ENCODE peak calls at places on chromosomes 13 and 19, in six cellular contexts. P is K562, W is HCT116, G is SK-N-SH, H is GM12878, Q is HepG2. D is an unnamed sample.

GRCh38 chr19:50413531-50413930 is 5.2 kb upstream of the SPIB start:
- DNase-seq in P (no peak), W (no peak), G (no peak), H (no peak), Q (no peak), D (no peak)

GRCh38 chr19:35797663-35798062 is 15.0 kb downstream of the PRODH2 start:
- DNase-seq in P (peak), W (no peak), G (no peak), H (no peak), Q (no peak), D (no peak)

GRCh38 chr19:33621811-33622504 is at the start of gene CHST8:
- DNase-seq in P (peak), W (no peak), G (peak), H (no peak), Q (no peak), D (peak)

GRCh38 chr19:16143399-16144215 is at the start of gene HSH2D:
- DNase-seq in P (no peak), W (peak), G (no peak), H (peak), Q (peak), D (no peak)

GRCh38 chr13:40047322-40047771 is 391.9 kb downstream of the COG6 start:
- DNase-seq in P (no peak), W (no peak), G (no peak), H (peak), Q (no peak), D (no peak)

GRCh38 chr19:43765109-43765876 is 10.5 kb upstream of the SMG9 start:
- DNase-seq in P (peak), W (peak), G (no peak), H (peak), Q (peak), D (no peak)

GRCh38 chr19:40191836-40192646 is 815 bp downstream of the MAP3K10 start:
- DNase-seq in P (peak), W (no peak), G (peak), H (no peak), Q (no peak), D (peak)

GRCh38 chr19:6452223-6452614 is 7.4 kb downstream of the SLC25A23 start:
- DNase-seq in P (no peak), W (no peak), G (no peak), H (no peak), Q (no peak), D (no peak)

GRCh38 chr19:35320285-35320706 is 8.7 kb upstream of the CD22 start:
- DNase-seq in P (no peak), W (no peak), G (no peak), H (no peak), Q (no peak), D (no peak)

GRCh38 chr13:22032905-22033304 is 362.0 kb downstream of the FGF9 start:
- DNase-seq in P (no peak), W (no peak), G (no peak), H (no peak), Q (no peak), D (no peak)

GRCh38 chr13:22031702-22032286 is 360.9 kb downstream of the FGF9 start:
- DNase-seq in P (no peak), W (no peak), G (no peak), H (no peak), Q (no peak), D (no peak)

GRCh38 chr13:22030321-22030720 is 359.4 kb downstream of the FGF9 start:
- DNase-seq in P (no peak), W (no peak), G (no peak), H (no peak), Q (no peak), D (no peak)

GRCh38 chr13:22027561-22027960 is 356.7 kb downstream of the FGF9 start:
- DNase-seq in P (no peak), W (no peak), G (no peak), H (no peak), Q (no peak), D (no peak)

DNA sequence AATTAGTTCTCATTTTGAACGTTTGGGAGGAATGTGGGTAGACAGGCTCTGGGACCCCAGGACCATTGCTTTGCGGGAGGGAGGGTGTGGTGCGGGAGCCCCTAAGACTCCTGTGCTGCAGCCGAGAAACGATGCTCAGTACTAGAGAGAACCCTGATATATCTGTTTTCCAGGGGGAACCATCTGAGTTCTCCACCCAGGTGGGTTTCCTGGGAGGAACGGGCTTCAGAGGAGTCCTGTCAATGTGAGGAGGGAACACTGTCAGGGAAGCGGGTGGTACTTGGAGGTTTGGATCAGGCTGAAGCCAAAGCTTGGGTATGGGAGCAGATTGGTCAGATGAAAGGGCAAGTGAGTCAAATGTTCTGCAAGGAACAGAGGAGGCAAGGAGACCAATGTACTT is 358.0 kb downstream of the FGF9 start:
- DNase-seq in P (no peak), W (no peak), G (no peak), H (no peak), Q (no peak), D (no peak)
- TF ChIP-seq JUND in P (no peak), W (no peak), G (no peak), H (no peak), Q (no peak), D (no peak)

DNA sequence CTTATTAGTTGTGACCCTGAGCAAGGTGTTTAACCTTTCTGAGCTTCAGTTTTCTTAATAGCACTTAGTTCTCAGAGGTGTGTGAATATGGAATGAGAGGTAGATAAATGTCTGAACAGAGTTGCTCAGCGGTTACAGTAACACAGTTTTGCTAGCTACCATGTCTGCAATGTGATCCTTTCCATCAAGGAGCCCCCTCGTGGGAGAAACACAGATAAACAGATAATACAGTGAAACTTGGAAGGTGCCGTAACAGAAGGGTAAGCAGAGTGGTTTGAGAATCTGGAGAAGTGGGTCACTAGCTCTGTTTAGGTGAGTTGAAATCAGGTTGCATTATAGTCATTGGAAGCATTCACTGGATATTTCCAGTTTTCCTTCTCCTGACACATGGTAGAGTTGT is 38.9 kb downstream of the IRS2 start:
- DNase-seq in P (no peak), W (no peak), G (no peak), H (no peak), Q (no peak), D (no peak)
- TF ChIP-seq JUND in P (no peak), W (no peak), G (no peak), H (no peak), Q (no peak), D (no peak)

GRCh38 chr19:14533450-14533849 is 4.1 kb downstream of the TECR start:
- DNase-seq in P (no peak), W (no peak), G (peak), H (no peak), Q (no peak), D (no peak)

GRCh38 chr19:14542721-14543328 is 13.4 kb downstream of the TECR start:
- DNase-seq in P (peak), W (no peak), G (peak), H (no peak), Q (no peak), D (no peak)

GRCh38 chr19:14540741-14541525 is 11.5 kb downstream of the TECR start:
- DNase-seq in P (no peak), W (no peak), G (no peak), H (no peak), Q (no peak), D (no peak)

GRCh38 chr19:14536926-14537692 is 7.7 kb downstream of the TECR start:
- DNase-seq in P (peak), W (peak), G (peak), H (no peak), Q (no peak), D (peak)
- TF ChIP-seq JUND in P (no peak), W (no peak), G (no peak), H (no peak), Q (no peak), D (no peak)

DNA sequence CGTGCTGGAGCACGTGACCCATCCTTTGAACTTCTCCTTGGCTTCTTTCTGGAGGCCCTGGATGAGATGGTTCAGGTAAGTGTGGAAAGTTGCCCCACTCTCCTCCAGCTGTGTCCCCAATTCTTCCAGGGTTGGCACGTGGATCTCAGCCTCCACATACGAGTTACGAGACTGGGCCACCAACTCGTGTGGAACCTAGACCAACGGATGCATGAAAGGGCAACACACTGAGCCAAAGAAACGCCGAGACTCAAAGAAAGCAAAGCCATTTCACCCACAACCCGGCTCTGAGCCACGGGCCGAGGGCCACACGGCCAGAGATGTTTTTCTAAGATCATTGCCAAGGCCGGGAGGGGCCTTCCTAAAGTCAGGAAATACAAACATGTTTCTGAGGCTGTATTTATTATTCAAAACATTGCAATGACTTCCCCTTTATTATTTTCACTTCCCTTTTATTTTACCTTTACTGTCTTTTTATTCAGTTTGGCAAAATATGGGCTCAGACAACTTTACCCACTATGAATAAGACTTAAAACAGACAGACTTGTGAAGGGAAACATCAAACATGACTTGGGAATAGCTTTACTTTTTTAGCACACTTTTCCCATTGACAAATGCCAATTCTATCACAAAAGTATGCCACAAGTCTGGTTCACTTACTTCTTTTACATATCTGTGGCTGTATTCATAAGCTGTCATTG is 94.6 kb downstream of the KL start:
- DNase-seq in P (no peak), W (no peak), G (no peak), H (no peak), Q (no peak), D (no peak)
- TF ChIP-seq JUND in P (no peak), W (no peak), G (no peak), H (no peak), Q (no peak), D (no peak)

DNA sequence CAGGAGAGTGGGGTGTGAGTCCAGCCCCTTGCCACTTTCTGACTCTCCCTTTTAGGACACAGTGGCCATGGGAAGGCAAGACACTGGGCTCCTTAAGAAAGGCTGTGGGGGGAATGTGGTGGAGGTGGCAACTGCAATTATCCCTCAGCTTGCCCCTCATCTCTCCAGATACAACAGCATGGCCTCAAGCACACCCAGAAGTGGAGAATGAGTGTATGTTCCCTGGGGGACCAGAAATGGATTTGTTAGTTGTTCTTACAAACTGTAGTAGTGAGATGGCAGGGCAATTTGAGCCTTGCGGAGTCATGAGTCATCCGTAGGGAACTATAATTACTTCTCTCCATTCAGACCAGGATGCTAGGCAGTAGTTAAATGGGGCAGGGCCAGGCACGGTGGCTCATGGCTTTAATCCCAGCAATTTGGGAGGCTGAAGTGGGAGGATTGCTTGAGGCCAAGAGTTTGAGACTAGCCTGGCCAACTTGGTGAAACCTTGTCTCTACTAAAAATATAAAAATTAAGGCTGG is 25.6 kb upstream of the CXCL17 start:
- DNase-seq in P (no peak), W (peak), G (no peak), H (no peak), Q (no peak), D (no peak)
- TF ChIP-seq JUND in P (no peak), W (peak), G (peak), H (no peak), Q (no peak), D (no peak)

GRCh38 chr13:27309967-27310598 is 39.5 kb downstream of the RASL11A start:
- DNase-seq in P (no peak), W (peak), G (no peak), H (no peak), Q (no peak), D (no peak)

GRCh38 chr13:27308941-27309340 is 38.3 kb downstream of the RASL11A start:
- DNase-seq in P (no peak), W (no peak), G (no peak), H (no peak), Q (no peak), D (no peak)

GRCh38 chr13:27306364-27306763 is 35.7 kb downstream of the RASL11A start:
- DNase-seq in P (no peak), W (no peak), G (no peak), H (no peak), Q (no peak), D (no peak)

GRCh38 chr13:27311518-27312208 is 41.0 kb downstream of the RASL11A start:
- DNase-seq in P (no peak), W (no peak), G (no peak), H (no peak), Q (no peak), D (no peak)

DNA sequence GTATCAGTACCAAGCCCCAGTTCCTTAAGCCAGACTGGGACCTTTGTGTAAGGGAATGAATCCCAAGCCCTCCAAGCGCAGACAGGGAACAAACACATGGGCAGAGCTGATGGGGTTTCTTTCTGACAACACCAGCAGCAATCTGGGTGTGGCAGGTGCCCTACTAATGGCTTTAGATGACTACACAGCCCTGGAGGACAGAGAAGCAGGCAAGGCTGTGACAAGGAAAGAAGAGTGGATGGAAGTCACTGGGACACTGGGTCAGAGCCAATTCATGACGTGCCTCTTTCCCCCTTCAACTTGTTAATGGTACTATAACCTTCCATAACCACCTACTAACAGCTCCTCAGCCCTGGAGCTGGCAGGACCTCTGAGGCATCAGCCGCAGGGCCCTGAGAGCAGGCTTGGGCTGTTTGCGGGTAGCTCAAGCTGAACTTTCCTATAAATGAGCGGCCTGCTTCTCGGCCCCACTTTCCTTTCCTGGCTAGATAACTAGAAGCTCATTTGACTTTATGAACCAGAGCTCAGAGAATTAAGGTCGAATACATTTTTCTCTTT is 38.9 kb downstream of the RASL11A start:
- DNase-seq in P (no peak), W (peak), G (no peak), H (no peak), Q (no peak), D (no peak)
- TF ChIP-seq JUND in P (no peak), W (no peak), G (no peak), H (no peak), Q (no peak), D (no peak)

DNA sequence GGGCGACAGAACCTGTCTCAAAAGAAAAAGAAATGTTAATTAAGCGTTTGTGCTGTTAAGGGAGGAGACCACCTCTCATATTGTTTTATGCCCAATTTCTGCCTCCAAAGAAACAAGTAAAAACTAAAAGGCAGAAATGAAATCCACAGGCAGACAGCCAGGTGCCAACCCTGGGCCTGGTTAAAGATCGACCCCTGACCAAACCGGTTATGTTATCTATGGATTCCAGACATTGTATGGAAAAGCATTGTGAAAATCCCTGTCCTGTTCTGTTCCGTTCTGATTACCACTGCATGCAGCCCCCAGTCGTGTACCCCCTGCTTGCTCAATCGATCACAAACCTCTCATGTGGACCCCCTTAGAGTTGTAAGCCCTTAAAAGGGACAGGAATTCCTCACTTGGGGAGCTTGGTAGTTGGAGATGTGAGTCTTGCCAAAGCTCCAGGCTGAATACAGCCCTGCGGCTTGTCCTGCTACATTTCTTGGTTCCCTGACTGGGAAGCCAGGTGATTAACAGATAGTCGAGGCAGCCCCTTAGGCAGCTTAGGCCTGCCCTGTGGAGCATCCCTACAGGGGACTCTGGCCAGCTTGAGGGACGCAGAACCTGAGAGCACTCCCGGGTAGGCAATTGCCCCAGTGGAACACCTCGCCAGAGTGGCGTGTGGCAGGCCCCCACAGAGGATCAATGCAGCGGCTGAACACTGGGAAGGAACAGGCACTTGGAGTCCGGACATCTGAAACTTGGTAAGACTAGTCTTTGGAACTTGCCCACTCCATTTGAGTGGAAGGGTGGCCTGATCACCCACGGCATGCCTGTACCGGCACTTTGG is 748 bp upstream of the ZNF552 start:
- DNase-seq in P (no peak), W (no peak), G (no peak), H (no peak), Q (no peak), D (no peak)
- TF ChIP-seq JUND in P (no peak), W (no peak), G (no peak), H (no peak), Q (no peak), D (no peak)

GRCh38 chr13:101703838-101704237 is 251.4 kb downstream of the ITGBL1 start:
- DNase-seq in P (no peak), W (no peak), G (no peak), H (no peak), Q (no peak), D (no peak)

GRCh38 chr13:101708115-101708514 is 255.6 kb downstream of the ITGBL1 start:
- DNase-seq in P (no peak), W (no peak), G (no peak), H (no peak), Q (no peak), D (no peak)

GRCh38 chr13:101707659-101708058 is 255.2 kb downstream of the ITGBL1 start:
- DNase-seq in P (no peak), W (no peak), G (no peak), H (no peak), Q (no peak), D (no peak)

GRCh38 chr13:101709952-101710351 is 257.5 kb downstream of the ITGBL1 start:
- DNase-seq in P (no peak), W (no peak), G (no peak), H (no peak), Q (peak), D (peak)

GRCh38 chr13:101706651-101707050 is 254.2 kb downstream of the ITGBL1 start:
- DNase-seq in P (no peak), W (no peak), G (no peak), H (no peak), Q (peak), D (no peak)
- TF ChIP-seq JUND in P (no peak), W (no peak), G (no peak), H (no peak), Q (no peak), D (no peak)

GRCh38 chr13:53052675-53053074 is 24.1 kb downstream of the OLFM4 start:
- DNase-seq in P (no peak), W (no peak), G (no peak), H (no peak), Q (no peak), D (no peak)
- TF ChIP-seq JUND in P (no peak), W (no peak), G (no peak), H (no peak), Q (no peak), D (no peak)

DNA sequence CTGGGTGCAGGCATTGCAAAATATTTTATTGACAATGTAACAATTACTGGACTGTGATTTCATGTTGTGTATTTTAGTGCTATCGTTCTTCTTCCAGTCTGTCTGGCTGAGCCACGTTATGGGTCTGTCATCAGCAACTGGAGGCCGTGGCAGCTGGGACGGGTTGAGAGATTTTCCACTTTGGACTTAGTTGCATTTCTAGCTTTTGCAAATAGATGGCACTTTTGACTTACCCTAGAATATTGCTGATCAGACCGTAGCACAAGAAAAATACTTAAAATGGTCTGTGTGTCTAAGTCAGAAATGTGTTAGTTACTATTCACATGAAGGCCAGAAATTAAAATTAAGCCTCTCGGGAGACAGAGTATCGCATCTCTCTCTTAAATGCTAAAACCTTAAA is 211.1 kb downstream of the TEX29 start:
- DNase-seq in P (peak), W (peak), G (no peak), H (no peak), Q (no peak), D (peak)
- TF ChIP-seq JUND in P (no peak), W (no peak), G (no peak), H (no peak), Q (no peak), D (no peak)